ENCODE peak calls at places on chromosomes 12 and 14, in six cellular contexts. B is right atrium auricular region; Q is C1 segment of cervical spinal cord; F is foreskin fibroblast; L is pancreas; P is stimulated activated CD8-positive, alpha-beta memory T cell treated with anti-CD3 and anti-CD28 coated beads, Interleukin-7, amount 100 ng/mL, for 4 hours. O is an unnamed sample.

GRCh38 chr12:18502422-18502821 is 235.4 kb downstream of the PLCZ1 start:
- DNase-seq in B (no peak), Q (no peak), F (no peak), L (no peak), P (no peak), O (no peak)

GRCh38 chr14:50875359-50876090 is 3.7 kb downstream of the ABHD12B start:
- DNase-seq in B (no peak), Q (no peak), F (peak; percentile 77), L (no peak), P (peak; percentile 18), O (peak; percentile 64)

GRCh38 chr12:117967512-117967911 is 1.3 kb downstream of the KSR2 start:
- DNase-seq in B (no peak), Q (no peak), F (no peak), L (no peak), P (no peak), O (no peak)

GRCh38 chr12:122867701-122868461 is 28.0 kb downstream of the VPS37B start:
- DNase-seq in B (no peak), Q (no peak), F (peak; percentile 44), L (peak; percentile 92), P (no peak), O (no peak)

GRCh38 chr12:1103632-1104031 is 112.6 kb downstream of the ERC1 start:
- DNase-seq in B (no peak), Q (no peak), F (no peak), L (no peak), P (no peak), O (no peak)

GRCh38 chr12:18483723-18484325 is 222.5 kb downstream of the PIK3C2G start:
- DNase-seq in B (no peak), Q (no peak), F (no peak), L (no peak), P (no peak), O (no peak)

GRCh38 chr12:63348544-63348943 is 197.5 kb upstream of the AVPR1A start:
- DNase-seq in B (no peak), Q (no peak), F (no peak), L (no peak), P (no peak), O (no peak)

GRCh38 chr12:12172106-12172511 is 94.7 kb downstream of the LRP6 start:
- DNase-seq in B (no peak), Q (no peak), F (peak; percentile 58), L (no peak), P (no peak), O (peak; percentile 25)

GRCh38 chr14:61368061-61368710 is 46.8 kb downstream of the PRKCH start:
- DNase-seq in B (no peak), Q (no peak), F (no peak), L (no peak), P (no peak), O (no peak)

O was measured in AG08395.